ENCODE peak calls at places on chromosomes 4 and X, in nine cellular contexts. S is K562, T is cardiac muscle cell, H is breast epithelium, Z is Panc1, W is sigmoid colon, B is uterus, J is pancreas, Q is prostate gland. X is an unnamed sample. For H3K36me3, the result is how much of the 10 kb centered on the place peaks cover.

GRCh38 chrX:46803140-46803539 is 33.7 kb upstream of the RP2 start:
- DNase-seq in Z (no peak), H (no peak), B (no peak), J (no peak), S (peak), W (no peak), T (no peak), Q (no peak), X (no peak)

GRCh38 chr4:107744532-107744931 is 24.5 kb upstream of the PAPSS1 start:
- DNase-seq in H (no peak), J (no peak), S (no peak), Z (no peak), B (no peak), T (no peak), W (no peak), Q (no peak), X (no peak)

GRCh38 chr4:56320293-56320692 is 67.0 kb downstream of the AASDH start:
- DNase-seq in B (no peak), S (no peak), Q (no peak), H (no peak), J (no peak), W (no peak), T (no peak), Z (no peak), X (no peak)

GRCh38 chrX:39922497-39922896 is 175.3 kb downstream of the BCOR start:
- DNase-seq in B (no peak), Z (no peak), H (no peak), W (no peak), S (no peak), T (no peak), J (no peak), Q (no peak), X (no peak)

GRCh38 chrX:40449396-40449795 is 131.4 kb upstream of the ATP6AP2 start:
- DNase-seq in W (no peak), H (peak), Q (peak), J (no peak), B (no peak), S (no peak), T (no peak), Z (no peak), X (no peak)

GRCh38 chr4:158530391-158530790 is 8.7 kb downstream of the RXFP1 start:
- DNase-seq in Z (no peak), H (no peak), S (no peak), Q (no peak), W (no peak), B (no peak), J (no peak), T (no peak), X (no peak)

GRCh38 chr4:121597346-121597934 is 99.3 kb downstream of the ANXA5 start:
- DNase-seq in S (no peak), Z (no peak), J (no peak), B (no peak), W (no peak), H (no peak), Q (no peak), T (no peak), X (no peak)

GRCh38 chr4:71206763-71207162 is 132.1 kb upstream of the SLC4A4 start:
- DNase-seq in W (no peak), S (no peak), J (no peak), Z (no peak), H (no peak), T (no peak), Q (no peak), B (no peak), X (no peak)

GRCh38 chr4:135371137-135371536 is 1169.5 kb upstream of the PABPC4L start:
- DNase-seq in H (no peak), Z (no peak), Q (no peak), B (no peak), T (no peak), S (peak), W (no peak), J (no peak), X (no peak)

GRCh38 chrX:127861611-127862010 is 190.6 kb downstream of the ACTRT1 start:
- DNase-seq in T (no peak), J (no peak), H (no peak), Q (no peak), W (no peak), B (no peak), Z (no peak), S (no peak), X (no peak)

GRCh38 chrX:72714471-72714916 is 388 bp upstream of the PHKA1 start:
- DNase-seq in W (peak), T (peak), H (peak), J (peak), B (peak), S (peak), Z (no peak), Q (peak), X (no peak)
- H3K4me3 ChIP-seq in W (peak), T (peak), H (peak), J (peak), B (peak), S (peak), Z (peak), Q (peak), X (peak)

DNA sequence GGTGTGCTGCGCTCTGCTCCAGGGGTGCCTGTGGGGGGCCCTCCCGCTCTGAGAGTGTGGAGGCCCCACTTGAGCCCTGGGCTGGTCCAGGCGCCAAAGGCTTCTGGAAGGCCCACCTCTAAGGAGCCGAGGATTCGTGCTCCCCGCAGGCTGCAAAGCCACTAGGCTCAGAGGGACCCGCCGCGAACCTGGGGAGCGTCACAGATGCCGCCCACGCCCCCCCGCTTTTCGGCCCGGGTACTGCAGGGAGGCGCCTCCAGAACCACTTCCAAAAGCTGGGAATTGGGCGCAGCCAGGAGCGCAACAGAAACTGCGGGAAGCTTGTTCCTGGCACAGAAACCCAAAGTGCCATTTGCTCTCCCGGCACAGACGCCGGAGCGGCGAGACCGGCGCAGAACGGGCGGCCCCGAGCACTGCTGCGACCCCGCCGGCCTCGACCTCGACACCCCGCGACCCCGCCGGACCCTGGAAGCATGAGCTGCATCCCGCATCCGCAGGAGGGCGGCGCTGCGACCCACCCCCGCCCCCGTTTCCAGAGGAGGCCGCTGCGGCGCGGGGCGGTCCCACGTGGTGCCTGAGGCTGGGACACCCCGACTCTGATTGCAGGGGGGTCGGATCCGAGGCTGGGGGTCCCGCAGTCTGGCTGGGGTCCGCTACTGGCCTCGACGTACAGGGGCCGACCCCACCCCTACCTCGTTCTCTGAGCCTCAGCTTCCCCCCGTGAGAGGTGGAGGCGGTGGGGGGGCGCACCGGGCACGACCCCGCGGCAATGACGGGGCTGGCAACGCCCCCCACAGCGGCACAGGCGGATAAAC is 30.8 kb downstream of the CPLX1 start:
- DNase-seq in H (no peak), B (no peak), W (no peak), J (peak), Z (no peak), Q (no peak), S (no peak), T (no peak), X (no peak)
- TF ChIP-seq CTCF in H (no peak), B (no peak), W (no peak), J (no peak), Z (no peak), Q (no peak), S (no peak), T (no peak), X (no peak)

DNA sequence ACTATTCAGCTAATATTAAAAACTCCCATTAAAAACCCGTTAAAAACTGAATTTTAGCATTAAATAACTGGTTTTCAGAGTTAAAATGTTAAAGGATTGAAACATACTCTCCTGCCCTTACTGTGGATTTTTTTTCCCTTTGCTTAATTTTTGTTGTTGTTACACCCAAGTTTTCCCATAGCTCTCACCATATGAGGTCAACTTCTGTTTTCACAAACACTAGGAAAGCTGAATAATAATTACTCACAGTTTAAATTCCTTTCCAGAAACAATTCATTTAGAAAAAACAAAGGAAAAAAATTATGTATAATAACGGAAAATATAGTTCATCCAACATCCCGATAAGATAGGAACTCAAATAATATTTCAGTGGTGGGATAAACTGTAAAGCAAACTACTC is 129.0 kb downstream of the PPP3CA start:
- DNase-seq in B (no peak), T (no peak), S (no peak), J (no peak), H (no peak), Z (no peak), W (no peak), Q (no peak), X (no peak)
- H3K36me3 ChIP-seq in B (under half), T (under half), S (under half), J (under half), H (under half), Z (under half), W (under half), Q (under half), X (under half)

GRCh38 chrX:77446029-77446585 is 1.1 kb upstream of the FGF16 start:
- DNase-seq in H (no peak), B (no peak), Z (no peak), T (no peak), Q (no peak), J (peak), S (no peak), W (no peak), X (no peak)
- H3K4me3 ChIP-seq in H (peak), B (peak), Z (peak), T (peak), Q (peak), J (peak), S (no peak), W (peak), X (peak)

DNA sequence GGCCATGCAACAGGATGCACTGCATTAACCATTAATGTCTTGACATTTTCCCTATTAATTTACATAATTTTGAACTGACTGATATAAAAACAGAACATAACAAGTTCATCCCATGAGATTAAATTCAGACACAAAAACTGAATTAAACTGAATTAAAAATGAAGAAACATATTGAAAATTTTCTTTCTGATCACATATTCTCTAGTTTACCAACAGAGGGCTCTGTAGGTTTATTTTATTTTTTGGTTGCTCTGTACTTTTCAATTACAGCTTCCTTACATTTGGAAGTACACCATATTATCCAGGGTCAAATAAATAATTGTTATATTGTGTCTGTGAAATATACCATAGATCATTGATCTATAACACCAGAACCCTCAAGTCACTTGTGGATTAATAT is 27.3 kb upstream of the CT83 start:
- DNase-seq in H (no peak), Z (no peak), J (no peak), B (no peak), Q (no peak), W (no peak), S (no peak), T (peak), X (no peak)
- TF ChIP-seq CTCF in H (peak), Z (peak), J (no peak), B (peak), Q (peak), W (no peak), S (no peak), T (peak), X (no peak)

DNA sequence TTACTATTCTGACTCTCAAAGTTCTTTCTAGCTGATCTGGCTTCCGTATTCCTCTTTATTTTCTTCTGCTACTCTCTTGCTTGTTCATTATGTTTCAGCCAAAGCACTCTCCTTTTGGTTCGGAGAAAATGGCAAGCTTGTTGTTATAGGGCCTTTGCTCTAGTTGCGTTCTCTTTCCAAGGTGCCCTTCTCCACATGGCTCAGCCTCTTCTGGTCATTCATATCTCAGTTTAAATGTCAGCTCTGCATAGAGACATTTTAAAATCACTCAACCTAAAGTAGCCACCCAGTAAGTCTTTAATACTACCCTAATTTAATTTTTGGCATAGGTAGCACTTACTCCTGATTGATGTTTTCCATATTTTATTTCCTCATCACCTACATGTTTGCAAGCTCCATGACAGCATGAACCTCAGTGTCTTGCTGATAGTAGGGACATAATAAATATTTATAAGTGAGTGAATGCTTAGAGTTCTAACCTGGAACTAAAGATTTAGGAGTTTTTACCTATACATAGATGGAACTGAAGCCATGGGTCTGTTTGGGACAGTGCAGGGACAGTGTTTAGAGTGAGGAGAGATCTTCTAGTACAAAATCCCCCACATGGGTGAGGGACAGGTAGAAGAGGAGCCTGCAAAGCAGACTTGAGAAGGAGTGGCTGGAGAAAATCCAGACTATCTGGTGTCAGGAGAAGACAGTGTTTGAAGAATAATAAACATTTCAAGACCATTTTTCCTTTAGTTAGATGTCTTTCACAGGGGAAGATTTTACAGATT is 17.9 kb downstream of the SLC30A9 start:
- DNase-seq in B (no peak), Z (no peak), H (no peak), W (no peak), J (no peak), T (no peak), Q (no peak), S (no peak), X (no peak)
- H3K36me3 ChIP-seq in B (under half), Z (under half), H (under half), W (under half), J (under half), T (under half), Q (under half), S (under half), X (under half)

GRCh38 chrX:115895678-115896329 is 274.7 kb upstream of the AGTR2 start:
- DNase-seq in W (no peak), J (peak), Z (no peak), H (no peak), B (no peak), T (no peak), S (no peak), Q (no peak), X (no peak)

GRCh38 chrX:115894087-115894486 is 276.5 kb upstream of the AGTR2 start:
- DNase-seq in Z (no peak), B (no peak), W (no peak), H (no peak), S (peak), Q (no peak), J (peak), T (no peak), X (no peak)

GRCh38 chrX:115892787-115893671 is 277.5 kb upstream of the AGTR2 start:
- DNase-seq in Z (no peak), J (peak), B (peak), W (peak), T (peak), S (peak), Q (no peak), H (peak), X (no peak)

GRCh38 chrX:115889121-115889890 is 281.2 kb upstream of the AGTR2 start:
- DNase-seq in W (peak), S (no peak), B (no peak), H (peak), T (no peak), J (peak), Q (no peak), Z (no peak), X (no peak)

GRCh38 chrX:115892056-115892708 is 278.4 kb upstream of the AGTR2 start:
- DNase-seq in Q (no peak), J (no peak), W (no peak), Z (no peak), B (no peak), T (no peak), S (no peak), H (no peak), X (no peak)
- H3K4me3 ChIP-seq in Q (no peak), J (peak), W (no peak), Z (no peak), B (no peak), T (no peak), S (no peak), H (peak), X (no peak)

GRCh38 chr4:7771056-7771455 is 168.6 kb downstream of the AFAP1 start:
- DNase-seq in W (peak), B (no peak), T (no peak), S (no peak), H (no peak), Q (no peak), J (no peak), Z (no peak), X (no peak)

GRCh38 chr4:7770675-7771050 is 169.0 kb downstream of the AFAP1 start:
- DNase-seq in J (no peak), S (no peak), W (peak), Z (no peak), B (no peak), H (no peak), T (no peak), Q (no peak), X (no peak)

GRCh38 chr4:7769308-7769841 is 170.3 kb downstream of the AFAP1 start:
- DNase-seq in Q (no peak), H (no peak), Z (no peak), B (no peak), J (no peak), W (no peak), S (no peak), T (no peak), X (no peak)

GRCh38 chr4:7768736-7769135 is 170.9 kb downstream of the AFAP1 start:
- DNase-seq in H (no peak), T (no peak), B (no peak), S (no peak), J (no peak), W (no peak), Q (no peak), Z (no peak), X (no peak)

GRCh38 chr4:7769936-7770674 is 169.6 kb downstream of the AFAP1 start:
- DNase-seq in Q (no peak), B (no peak), S (no peak), Z (no peak), J (no peak), T (peak), W (peak), H (no peak), X (no peak)
- TF ChIP-seq CTCF in Q (peak), B (no peak), S (peak), Z (no peak), J (no peak), T (peak), W (no peak), H (no peak), X (peak)

GRCh38 chr4:48854395-48854683 is 23.5 kb downstream of the OCIAD1 start:
- DNase-seq in Z (no peak), B (no peak), W (no peak), Q (no peak), S (no peak), J (no peak), T (no peak), H (no peak), X (no peak)
- H3K36me3 ChIP-seq in Z (under half), B (under half), W (under half), Q (under half), S (half or more), J (under half), T (half or more), H (under half), X (under half)